ENCODE peak calls at places on chromosomes 12 and 14, in nine cellular contexts. U is stimulated activated CD4-positive, alpha-beta T cell treated with anti-CD3 and anti-CD28 coated beads, Interleukin-1b, Interleukin-23, amount 100 ng/mL, for 48 hours; E is retina; B is RKO; N is H54; L is germinal center; D is EH; J is CMK; T is nucleus accumbens. P is an unnamed sample.

GRCh38 chr14:100080206-100080605 is 15.0 kb downstream of the EVL start:
- DNase-seq in D (no peak), U (no peak), E (no peak), J (no peak), N (no peak), L (no peak), B (no peak), T (no peak), P (no peak)

GRCh38 chr12:68871899-68872298 is 61.1 kb downstream of the CPM start:
- DNase-seq in J (no peak), D (peak), N (no peak), L (peak), E (no peak), T (no peak), U (peak), B (peak), P (no peak)

GRCh38 chr14:21894003-21894897 is 220.6 kb upstream of the OR4E1 start:
- DNase-seq in D (no peak), E (no peak), N (no peak), L (peak), B (no peak), J (no peak), U (peak), T (no peak), P (no peak)

GRCh38 chr12:49803693-49804450 is 24.3 kb downstream of the NCKAP5L start:
- DNase-seq in B (no peak), E (no peak), D (no peak), J (no peak), T (no peak), L (no peak), N (no peak), U (no peak), P (no peak)

GRCh38 chr12:39587247-39587646 is 32.4 kb downstream of the ABCD2 start:
- DNase-seq in N (no peak), E (no peak), T (no peak), D (peak), U (no peak), J (no peak), B (peak), L (no peak), P (no peak)

GRCh38 chr12:123614110-123614509 is 12.2 kb downstream of the DDX55 start:
- DNase-seq in B (no peak), U (no peak), L (no peak), D (no peak), T (no peak), E (no peak), N (no peak), J (no peak), P (no peak)

GRCh38 chr14:56008160-56008559 is 110.1 kb upstream of the PELI2 start:
- DNase-seq in E (no peak), J (no peak), L (no peak), D (no peak), U (no peak), N (no peak), B (no peak), T (no peak), P (no peak)

GRCh38 chr14:22977684-22978486 is 4.5 kb downstream of the AJUBA start:
- DNase-seq in J (no peak), E (peak), D (peak), B (peak), L (no peak), T (no peak), N (peak), U (no peak), P (peak)

GRCh38 chr14:77007975-77008421 is 20.5 kb downstream of the IRF2BPL start:
- DNase-seq in D (no peak), E (no peak), T (no peak), B (no peak), N (no peak), J (no peak), L (no peak), U (no peak), P (no peak)

GRCh38 chr12:80359703-80360102 is 84.3 kb upstream of the PTPRQ start:
- DNase-seq in T (no peak), N (no peak), J (no peak), B (no peak), E (no peak), U (no peak), D (no peak), L (no peak), P (no peak)

GRCh38 chr14:67820428-67820881 is 876 bp downstream of the RAD51B start:
- DNase-seq in T (no peak), D (peak), L (no peak), J (no peak), N (no peak), E (no peak), B (peak), U (no peak), P (no peak)

GRCh38 chr14:69887740-69888657 is 8.8 kb downstream of the SMOC1 start:
- DNase-seq in B (no peak), U (no peak), L (no peak), N (no peak), E (no peak), D (no peak), J (no peak), T (no peak), P (no peak)

GRCh38 chr12:6765634-6766581 is at the start of gene PTMS:
- DNase-seq in L (peak), N (no peak), D (peak), E (peak), T (peak), J (peak), B (peak), U (no peak), P (peak)

GRCh38 chr14:62691613-62692489 is 353.4 kb downstream of the KCNH5 start:
- DNase-seq in U (no peak), L (no peak), E (no peak), N (peak), T (no peak), B (peak), J (no peak), D (peak), P (peak)

GRCh38 chr12:96195845-96196451 is 1.8 kb downstream of the ELK3 start:
- DNase-seq in L (no peak), N (peak), D (peak), T (no peak), E (peak), B (peak), J (no peak), U (peak), P (peak)

GRCh38 chr12:78898416-78898815 is 33.8 kb downstream of the SYT1 start:
- DNase-seq in T (no peak), D (no peak), E (no peak), B (no peak), N (no peak), U (no peak), L (no peak), J (no peak), P (no peak)

GRCh38 chr14:73254247-73255004 is 17.1 kb downstream of the PAPLN start:
- DNase-seq in N (no peak), D (no peak), B (no peak), T (no peak), E (no peak), J (no peak), L (no peak), U (no peak), P (no peak)

GRCh38 chr14:95397325-95397724 is 77.6 kb upstream of the CLMN start:
- DNase-seq in N (no peak), E (no peak), L (no peak), U (no peak), B (no peak), D (no peak), T (no peak), J (no peak), P (no peak)

GRCh38 chr14:105138021-105138541 is 30.5 kb downstream of the JAG2 start:
- DNase-seq in E (no peak), T (no peak), B (no peak), L (no peak), D (no peak), U (no peak), J (no peak), N (no peak), P (no peak)

GRCh38 chr12:54294152-54294913 is 6.5 kb downstream of the NFE2 start:
- DNase-seq in U (peak), J (no peak), N (peak), B (no peak), L (peak), T (no peak), E (peak), D (peak), P (peak)

GRCh38 chr14:102539544-102540309 is 30.2 kb upstream of the ANKRD9 start:
- DNase-seq in D (peak), J (no peak), L (no peak), E (no peak), N (no peak), T (no peak), U (no peak), B (no peak), P (no peak)

GRCh38 chr12:62232143-62232729 is 28.0 kb upstream of the USP15 start:
- DNase-seq in U (no peak), N (no peak), L (no peak), D (no peak), B (no peak), J (no peak), E (no peak), T (no peak), P (no peak)

GRCh38 chr14:94305620-94306019 is 12.6 kb upstream of the SERPINA10 start:
- DNase-seq in T (no peak), D (no peak), J (no peak), L (no peak), E (no peak), U (no peak), B (no peak), N (no peak), P (no peak)

GRCh38 chr12:27583981-27584380 is 60.0 kb downstream of the PPFIBP1 start:
- DNase-seq in B (no peak), N (no peak), D (no peak), E (no peak), J (no peak), T (no peak), U (no peak), L (no peak), P (no peak)

GRCh38 chr12:47855502-47855901 is 35.8 kb upstream of the HDAC7 start:
- DNase-seq in E (no peak), D (no peak), N (no peak), T (no peak), B (no peak), U (no peak), J (no peak), L (no peak), P (no peak)

GRCh38 chr14:80100681-80101080 is 110.6 kb downstream of the DIO2 start:
- DNase-seq in B (no peak), U (no peak), D (no peak), L (no peak), J (no peak), T (peak), N (no peak), E (no peak), P (no peak)

GRCh38 chr14:103528158-103528511 is 861 bp upstream of the TRMT61A start:
- DNase-seq in U (no peak), D (peak), B (no peak), J (no peak), T (no peak), E (peak), L (no peak), N (no peak), P (no peak)

GRCh38 chr12:1552171-1552570 is 42.2 kb downstream of the FBXL14 start:
- DNase-seq in E (no peak), U (no peak), T (no peak), N (no peak), B (no peak), D (peak), L (no peak), J (no peak), P (no peak)

GRCh38 chr12:6465467-6466183 is 4.9 kb downstream of the VAMP1 start:
- DNase-seq in D (peak), L (no peak), U (no peak), J (no peak), T (no peak), B (peak), E (peak), N (peak), P (no peak)

GRCh38 chr12:54019924-54020586 is 8.2 kb upstream of the HOXC6 start:
- DNase-seq in L (no peak), T (no peak), U (no peak), D (peak), J (no peak), N (no peak), E (no peak), B (no peak), P (peak)

GRCh38 chr14:32417956-32418552 is 89.0 kb downstream of the AKAP6 start:
- DNase-seq in E (peak), U (no peak), L (no peak), T (no peak), J (no peak), N (peak), B (peak), D (peak), P (peak)

P was measured in SJSA1.